ENCODE peak calls at places on chromosome 16, in ten cellular contexts. V is substantia nigra, W is mucosa of descending colon, F is activated gamma-delta T cell, P is hepatocyte, A is NCI-H510A treated with DMSO at 0.1 percent for 48 hours, S is skeletal muscle cell, U is memory B cell, T is PC-9, I is bronchial epithelial cell. G is an unnamed sample.

GRCh38 chr16:9092963-9093477 is 1.6 kb downstream of the HAPSTR1 start:
- DNase-seq in V (peak), W (peak), F (no peak), P (peak), A (no peak), S (no peak), U (peak), T (peak), I (no peak), G (peak)

GRCh38 chr16:19131809-19132777 is 18.3 kb downstream of the ITPRIPL2 start:
- DNase-seq in V (no peak), W (no peak), F (no peak), P (no peak), A (no peak), S (no peak), U (no peak), T (no peak), I (no peak), G (no peak)

GRCh38 chr16:81265658-81266451 is 27.4 kb downstream of the BCO1 start:
- DNase-seq in V (no peak), W (peak), F (no peak), P (peak), A (no peak), S (no peak), U (no peak), T (no peak), I (no peak), G (no peak)

GRCh38 chr16:11211061-11211976 is 44.7 kb downstream of the SOCS1 start:
- DNase-seq in V (no peak), W (no peak), F (no peak), P (no peak), A (no peak), S (no peak), U (no peak), T (no peak), I (no peak), G (no peak)

GRCh38 chr16:28820016-28820415 is 2.8 kb upstream of the ATXN2L start:
- DNase-seq in V (no peak), W (no peak), F (no peak), P (peak), A (no peak), S (no peak), U (no peak), T (no peak), I (no peak), G (peak)

GRCh38 chr16:1642753-1643152 is 30.6 kb downstream of the CRAMP1 start:
- DNase-seq in V (no peak), W (no peak), F (no peak), P (no peak), A (no peak), S (no peak), U (no peak), T (no peak), I (no peak), G (no peak)

GRCh38 chr16:66847533-66848057 is 3.4 kb downstream of the CA7 start:
- DNase-seq in V (no peak), W (no peak), F (no peak), P (peak), A (no peak), S (no peak), U (no peak), T (no peak), I (no peak), G (no peak)

GRCh38 chr16:11328172-11329079 is 16.8 kb upstream of the RMI2 start:
- DNase-seq in V (no peak), W (peak), F (no peak), P (peak), A (no peak), S (peak), U (peak), T (peak), I (peak), G (no peak)

GRCh38 chr16:22092143-22092933 is at the start of gene VWA3A:
- DNase-seq in V (no peak), W (no peak), F (no peak), P (peak), A (no peak), S (no peak), U (no peak), T (peak), I (peak), G (no peak)

GRCh38 chr16:25108054-25108453 is 3.5 kb upstream of the LCMT1 start:
- DNase-seq in V (no peak), W (no peak), F (no peak), P (no peak), A (no peak), S (no peak), U (peak), T (peak), I (no peak), G (no peak)

GRCh38 chr16:68380348-68380670 is 68.0 kb downstream of the SMPD3 start:
- DNase-seq in V (no peak), W (peak), F (no peak), P (no peak), A (no peak), S (no peak), U (no peak), T (no peak), I (no peak), G (no peak)

GRCh38 chr16:1202274-1202673 is 22.8 kb downstream of the TPSG1 start:
- DNase-seq in V (no peak), W (no peak), F (no peak), P (no peak), A (no peak), S (no peak), U (no peak), T (no peak), I (no peak), G (no peak)

GRCh38 chr16:68246671-68247070 is 1.5 kb downstream of the PLA2G15 start:
- DNase-seq in V (no peak), W (no peak), F (no peak), P (no peak), A (no peak), S (no peak), U (no peak), T (no peak), I (no peak), G (no peak)

GRCh38 chr16:49054606-49055005 is 227.0 kb downstream of the CBLN1 start:
- DNase-seq in V (no peak), W (no peak), F (no peak), P (no peak), A (no peak), S (no peak), U (no peak), T (no peak), I (no peak), G (no peak)

GRCh38 chr16:56547120-56547948 is 17.5 kb upstream of the MT4 start:
- DNase-seq in V (peak), W (no peak), F (no peak), P (peak), A (peak), S (peak), U (no peak), T (peak), I (peak), G (no peak)

GRCh38 chr16:88373927-88374492 is 8.7 kb upstream of the ZNF469 start:
- DNase-seq in V (no peak), W (no peak), F (no peak), P (no peak), A (no peak), S (no peak), U (no peak), T (no peak), I (no peak), G (no peak)

G was measured in Peyer's patch.